ENCODE peak calls at places on chromosome 6, in four cellular contexts. A, H, L and K are unnamed samples.
A peak's percentile ranks its signal among the peaks of the same experiment; 100 is the strongest.

GRCh38 chr6:17211101-17211500 is 70.1 kb upstream of the RBM24 start:
- DNase-seq in A (no peak), H (no peak), L (no peak), K (no peak)

GRCh38 chr6:12232339-12232738 is 57.8 kb upstream of the EDN1 start:
- DNase-seq in A (no peak), H (no peak), L (no peak), K (no peak)

GRCh38 chr6:131597448-131597847 is 24.4 kb downstream of the ARG1 start:
- DNase-seq in A (no peak), H (no peak), L (no peak), K (no peak)

GRCh38 chr6:26215200-26216014 is 128.2 kb downstream of the HFE start:
- DNase-seq in A (no peak), H (peak; percentile 45), L (peak; percentile 35), K (no peak)

GRCh38 chr6:149890629-149891045 is 7.3 kb downstream of the RAET1E start:
- DNase-seq in A (no peak), H (no peak), L (no peak), K (no peak)

GRCh38 chr6:149961728-149962425 is 1.9 kb upstream of the ULBP1 start:
- DNase-seq in A (no peak), H (no peak), L (peak; percentile 47), K (no peak)

GRCh38 chr6:157241411-157241979 is 81.8 kb downstream of the TMEM242 start:
- DNase-seq in A (no peak), H (peak; percentile 60), L (peak; percentile 69), K (no peak)

GRCh38 chr6:32763417-32763816 is at the start of gene HLA-DQB2:
- DNase-seq in A (no peak), H (no peak), L (no peak), K (no peak)

GRCh38 chr6:75376347-75377024 is 91.9 kb upstream of the TMEM30A start:
- DNase-seq in A (no peak), H (no peak), L (no peak), K (no peak)

GRCh38 chr6:45650527-45651135 is 272.9 kb upstream of the SUPT3H start:
- DNase-seq in A (no peak), H (no peak), L (no peak), K (no peak)

GRCh38 chr6:107756661-107757060 is 67.5 kb downstream of the SCML4 start:
- DNase-seq in A (no peak), H (no peak), L (no peak), K (no peak)

GRCh38 chr6:148431413-148431812 is 88.8 kb downstream of the SASH1 start:
- DNase-seq in A (no peak), H (no peak), L (no peak), K (no peak)